ENCODE peak calls at places on chromosomes 4 and X, in seven cellular contexts. M, V, L, I, A, S and O are unnamed samples.
A peak's percentile ranks its signal among the peaks of the same experiment; 100 is the strongest.

GRCh38 chr4:20882500-20882899 is 182.2 kb downstream of the PACRGL start:
- DNase-seq in M (peak; percentile 14), V (no peak), L (no peak), I (no peak), A (no peak), S (no peak), O (no peak)

GRCh38 chrX:105870465-105870864 is 48.1 kb downstream of the NRK start:
- DNase-seq in M (no peak), V (no peak), L (no peak), I (no peak), A (no peak), S (no peak), O (no peak)

GRCh38 chr4:18100657-18101056 is 79.1 kb upstream of the LCORL start:
- DNase-seq in M (no peak), V (no peak), L (no peak), I (no peak), A (no peak), S (no peak), O (no peak)

GRCh38 chr4:118972167-118972566 is 83.5 kb downstream of the SYNPO2 start:
- DNase-seq in M (no peak), V (no peak), L (no peak), I (no peak), A (no peak), S (no peak), O (no peak)

GRCh38 chr4:84790769-84791565 is 175.5 kb downstream of the WDFY3 start:
- DNase-seq in M (no peak), V (no peak), L (no peak), I (no peak), A (no peak), S (no peak), O (no peak)

GRCh38 chrX:108070891-108071290 is 20.5 kb downstream of the PSMD10 start:
- DNase-seq in M (no peak), V (no peak), L (no peak), I (no peak), A (no peak), S (no peak), O (no peak)

GRCh38 chr4:59598233-59598618 is 1601.9 kb upstream of the ADGRL3 start:
- DNase-seq in M (no peak), V (no peak), L (no peak), I (no peak), A (no peak), S (no peak), O (no peak)

GRCh38 chr4:66688674-66689073 is 856.6 kb downstream of the CENPC start:
- DNase-seq in M (peak; percentile 2), V (no peak), L (no peak), I (no peak), A (no peak), S (no peak), O (peak; percentile 30)

GRCh38 chr4:15006416-15007024 is 4.2 kb downstream of the CPEB2 start:
- DNase-seq in M (no peak), V (no peak), L (no peak), I (peak; percentile 20), A (no peak), S (no peak), O (no peak)

GRCh38 chr4:95674451-95675095 is 125.8 kb upstream of the UNC5C start:
- DNase-seq in M (no peak), V (no peak), L (no peak), I (no peak), A (no peak), S (no peak), O (no peak)

GRCh38 chrX:74419861-74420193 is 1.5 kb upstream of the SLC16A2 start:
- DNase-seq in M (no peak), V (no peak), L (no peak), I (no peak), A (no peak), S (no peak), O (no peak)

GRCh38 chr4:67885727-67886126 is 1.9 kb upstream of the TMPRSS11D start:
- DNase-seq in M (no peak), V (no peak), L (peak; percentile 35), I (no peak), A (peak; percentile 23), S (no peak), O (no peak)

GRCh38 chrX:140040397-140040796 is 75.1 kb upstream of the CXorf66 start:
- DNase-seq in M (no peak), V (no peak), L (no peak), I (no peak), A (no peak), S (no peak), O (no peak)

GRCh38 chr4:4289575-4289929 is 402 bp downstream of the LYAR start:
- DNase-seq in M (no peak), V (no peak), L (no peak), I (no peak), A (no peak), S (no peak), O (no peak)

GRCh38 chrX:56729152-56729557 is at the start of gene NBDY:
- DNase-seq in M (peak; percentile 35), V (no peak), L (no peak), I (peak; percentile 32), A (no peak), S (no peak), O (peak; percentile 74)

GRCh38 chr4:25207997-25208396 is 25.8 kb upstream of the PI4K2B start:
- DNase-seq in M (no peak), V (no peak), L (no peak), I (no peak), A (no peak), S (no peak), O (no peak)

GRCh38 chr4:71110499-71110898 is 117.0 kb downstream of the DCK start:
- DNase-seq in M (no peak), V (no peak), L (no peak), I (no peak), A (no peak), S (no peak), O (no peak)

GRCh38 chr4:71107732-71108131 is 114.3 kb downstream of the DCK start:
- DNase-seq in M (no peak), V (no peak), L (no peak), I (no peak), A (no peak), S (no peak), O (no peak)

GRCh38 chr4:71113294-71113693 is 119.8 kb downstream of the DCK start:
- DNase-seq in M (no peak), V (no peak), L (peak; percentile 19), I (peak; percentile 22), A (no peak), S (no peak), O (no peak)
- TF ChIP-seq JUND in M (no peak), V (no peak), L (no peak), I (no peak), A (no peak), S (no peak), O (no peak)

GRCh38 chr4:27315625-27316024 is 455.0 kb downstream of the STIM2 start:
- DNase-seq in M (no peak), V (no peak), L (no peak), I (no peak), A (no peak), S (no peak), O (no peak)

GRCh38 chr4:27316176-27316575 is 455.5 kb downstream of the STIM2 start:
- DNase-seq in M (no peak), V (no peak), L (no peak), I (no peak), A (no peak), S (no peak), O (no peak)

DNA sequence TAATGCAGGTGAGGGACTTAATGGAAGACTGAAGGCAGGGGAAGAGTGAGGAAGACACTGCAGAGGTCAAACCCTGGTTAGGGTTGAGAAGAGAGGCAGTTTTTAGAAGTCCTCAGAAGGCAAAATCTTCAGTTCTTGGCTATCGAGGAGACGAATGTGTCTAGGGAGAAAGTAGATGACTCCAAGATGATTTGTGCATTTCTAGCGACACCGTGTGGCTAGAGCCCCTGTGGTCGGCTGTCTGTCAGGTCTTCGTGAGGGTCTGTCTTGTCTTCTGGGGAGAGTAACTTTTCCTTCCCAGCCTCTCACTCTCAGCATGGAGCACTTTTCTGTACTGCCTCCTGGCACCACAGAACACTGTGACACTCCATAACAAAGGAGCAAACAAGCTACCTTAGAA is 458.1 kb downstream of the STIM2 start:
- DNase-seq in M (peak; percentile 11), V (peak; percentile 2), L (peak; percentile 35), I (peak; percentile 45), A (peak; percentile 49), S (peak; percentile 22), O (peak; percentile 20)
- TF ChIP-seq JUND in M (no peak), V (no peak), L (no peak), I (no peak), A (no peak), S (no peak), O (no peak)

GRCh38 chrX:13092455-13092941 is 48.1 kb upstream of the FAM9C start:
- DNase-seq in M (no peak), V (peak; percentile 95), L (no peak), I (no peak), A (no peak), S (no peak), O (no peak)
- TF ChIP-seq JUND in M (no peak), V (peak; percentile 89), L (no peak), I (no peak), A (no peak), S (no peak), O (no peak)

GRCh38 chr4:7426525-7427171 is 8.1 kb downstream of the PSAPL1 start:
- DNase-seq in M (peak; percentile 7), V (no peak), L (no peak), I (no peak), A (no peak), S (no peak), O (no peak)
- TF ChIP-seq JUND in M (no peak), V (no peak), L (no peak), I (no peak), A (no peak), S (no peak), O (no peak)